ENCODE peak calls at places on chromosomes 6 and 20, in six cellular contexts. One of them, this sample, is unnamed.

GRCh38 chr20:35560105-35560511 is 18.2 kb downstream of the ERGIC3 start:
- DNase-seq in Panc1: no peak
- DNase-seq in K562: no peak
- DNase-seq in stomach: peak
- DNase-seq in breast epithelium: no peak
- DNase-seq in prostate gland: no peak
- DNase-seq in this sample: no peak

GRCh38 chr6:8513174-8513573 is 77.8 kb upstream of the SLC35B3 start:
- DNase-seq in Panc1: no peak
- DNase-seq in K562: no peak
- DNase-seq in stomach: no peak
- DNase-seq in breast epithelium: peak
- DNase-seq in prostate gland: no peak
- DNase-seq in this sample: no peak

GRCh38 chr6:5785235-5785634 is 221.5 kb downstream of the NRN1 start:
- DNase-seq in Panc1: no peak
- DNase-seq in K562: no peak
- DNase-seq in stomach: no peak
- DNase-seq in breast epithelium: no peak
- DNase-seq in prostate gland: no peak
- DNase-seq in this sample: no peak

GRCh38 chr20:51678041-51678697 is 90.0 kb downstream of the ATP9A start:
- DNase-seq in Panc1: no peak
- DNase-seq in K562: no peak
- DNase-seq in stomach: no peak
- DNase-seq in breast epithelium: peak
- DNase-seq in prostate gland: peak
- DNase-seq in this sample: no peak

GRCh38 chr6:147514831-147515230 is 6.3 kb downstream of the SAMD5 start:
- DNase-seq in Panc1: no peak
- DNase-seq in K562: no peak
- DNase-seq in stomach: no peak
- DNase-seq in breast epithelium: no peak
- DNase-seq in prostate gland: no peak
- DNase-seq in this sample: no peak

GRCh38 chr20:16580596-16580995 is 7.3 kb upstream of the KIF16B start:
- DNase-seq in Panc1: no peak
- DNase-seq in K562: no peak
- DNase-seq in stomach: no peak
- DNase-seq in breast epithelium: no peak
- DNase-seq in prostate gland: no peak
- DNase-seq in this sample: peak

GRCh38 chr20:48685300-48685699 is 142.5 kb downstream of the PREX1 start:
- DNase-seq in Panc1: no peak
- DNase-seq in K562: no peak
- DNase-seq in stomach: no peak
- DNase-seq in breast epithelium: no peak
- DNase-seq in prostate gland: no peak
- DNase-seq in this sample: no peak

GRCh38 chr6:132768051-132768517 is 10.4 kb upstream of the VNN2 start:
- DNase-seq in Panc1: no peak
- DNase-seq in K562: peak
- DNase-seq in stomach: peak
- DNase-seq in breast epithelium: no peak
- DNase-seq in prostate gland: no peak
- DNase-seq in this sample: no peak

GRCh38 chr6:166958926-166959861 is 2.8 kb upstream of the RNASET2 start:
- DNase-seq in Panc1: no peak
- DNase-seq in K562: peak
- DNase-seq in stomach: no peak
- DNase-seq in breast epithelium: no peak
- DNase-seq in prostate gland: no peak
- DNase-seq in this sample: no peak

GRCh38 chr6:63440594-63440993 is 120.8 kb upstream of the LGSN start:
- DNase-seq in Panc1: no peak
- DNase-seq in K562: no peak
- DNase-seq in stomach: no peak
- DNase-seq in breast epithelium: no peak
- DNase-seq in prostate gland: no peak
- DNase-seq in this sample: no peak

GRCh38 chr6:136723780-136724179 is 68.5 kb downstream of the MAP3K5 start:
- DNase-seq in Panc1: no peak
- DNase-seq in K562: no peak
- DNase-seq in stomach: no peak
- DNase-seq in breast epithelium: no peak
- DNase-seq in prostate gland: no peak
- DNase-seq in this sample: no peak

GRCh38 chr6:14743126-14743464 is 502.8 kb upstream of the JARID2 start:
- DNase-seq in Panc1: no peak
- DNase-seq in K562: no peak
- DNase-seq in stomach: no peak
- DNase-seq in breast epithelium: no peak
- DNase-seq in prostate gland: no peak
- DNase-seq in this sample: no peak

GRCh38 chr6:127188752-127189151 is 70.3 kb downstream of the RSPO3 start:
- DNase-seq in Panc1: no peak
- DNase-seq in K562: no peak
- DNase-seq in stomach: no peak
- DNase-seq in breast epithelium: no peak
- DNase-seq in prostate gland: no peak
- DNase-seq in this sample: no peak

GRCh38 chr20:57089701-57090144 is 176.7 kb downstream of the BMP7 start:
- DNase-seq in Panc1: peak
- DNase-seq in K562: peak
- DNase-seq in stomach: peak
- DNase-seq in breast epithelium: peak
- DNase-seq in prostate gland: peak
- DNase-seq in this sample: no peak

GRCh38 chr20:17653835-17654648 is 28.0 kb downstream of the RRBP1 start:
- DNase-seq in Panc1: no peak
- DNase-seq in K562: no peak
- DNase-seq in stomach: no peak
- DNase-seq in breast epithelium: no peak
- DNase-seq in prostate gland: no peak
- DNase-seq in this sample: no peak

GRCh38 chr6:166379800-166380199 is 2.9 kb downstream of the MPC1 start:
- DNase-seq in Panc1: no peak
- DNase-seq in K562: no peak
- DNase-seq in stomach: peak
- DNase-seq in breast epithelium: no peak
- DNase-seq in prostate gland: no peak
- DNase-seq in this sample: no peak

GRCh38 chr6:149563203-149563927 is 2.8 kb upstream of the GINM1 start:
- DNase-seq in Panc1: no peak
- DNase-seq in K562: no peak
- DNase-seq in stomach: no peak
- DNase-seq in breast epithelium: no peak
- DNase-seq in prostate gland: no peak
- DNase-seq in this sample: no peak

GRCh38 chr6:72977114-72977513 is 248.2 kb downstream of the KHDC1L start:
- DNase-seq in Panc1: no peak
- DNase-seq in K562: no peak
- DNase-seq in stomach: no peak
- DNase-seq in breast epithelium: no peak
- DNase-seq in prostate gland: no peak
- DNase-seq in this sample: no peak

GRCh38 chr6:159758031-159759001 is 3.5 kb upstream of the ACAT2 start:
- DNase-seq in Panc1: no peak
- DNase-seq in K562: peak
- DNase-seq in stomach: no peak
- DNase-seq in breast epithelium: no peak
- DNase-seq in prostate gland: no peak
- DNase-seq in this sample: no peak
- H3K4me3 ChIP-seq in Panc1: no peak
- H3K4me3 ChIP-seq in K562: no peak
- H3K4me3 ChIP-seq in stomach: no peak
- H3K4me3 ChIP-seq in breast epithelium: no peak
- H3K4me3 ChIP-seq in prostate gland: no peak
- H3K4me3 ChIP-seq in this sample: no peak

GRCh38 chr6:1388927-1389790 is at the start of gene FOXF2:
- DNase-seq in Panc1: no peak
- DNase-seq in K562: peak
- DNase-seq in stomach: no peak
- DNase-seq in breast epithelium: no peak
- DNase-seq in prostate gland: no peak
- DNase-seq in this sample: no peak
- TF ChIP-seq POLR2AphosphoS5 in Panc1: no peak
- TF ChIP-seq POLR2AphosphoS5 in K562: no peak
- TF ChIP-seq POLR2AphosphoS5 in stomach: no peak
- TF ChIP-seq POLR2AphosphoS5 in breast epithelium: no peak
- TF ChIP-seq POLR2AphosphoS5 in prostate gland: no peak
- TF ChIP-seq POLR2AphosphoS5 in this sample: peak

GRCh38 chr6:83071023-83071422 is 3.6 kb downstream of the DOP1A start:
- DNase-seq in Panc1: no peak
- DNase-seq in K562: no peak
- DNase-seq in stomach: no peak
- DNase-seq in breast epithelium: no peak
- DNase-seq in prostate gland: no peak
- DNase-seq in this sample: no peak

GRCh38 chr6:83067448-83068413 is at the start of gene DOP1A:
- DNase-seq in Panc1: peak
- DNase-seq in K562: peak
- DNase-seq in stomach: peak
- DNase-seq in breast epithelium: peak
- DNase-seq in prostate gland: peak
- DNase-seq in this sample: peak

GRCh38 chr6:83068628-83069027 is 1.2 kb downstream of the DOP1A start:
- DNase-seq in Panc1: no peak
- DNase-seq in K562: no peak
- DNase-seq in stomach: no peak
- DNase-seq in breast epithelium: no peak
- DNase-seq in prostate gland: no peak
- DNase-seq in this sample: no peak

GRCh38 chr6:83071707-83072106 is 4.2 kb downstream of the DOP1A start:
- DNase-seq in Panc1: no peak
- DNase-seq in K562: no peak
- DNase-seq in stomach: no peak
- DNase-seq in breast epithelium: no peak
- DNase-seq in prostate gland: no peak
- DNase-seq in this sample: no peak

DNA sequence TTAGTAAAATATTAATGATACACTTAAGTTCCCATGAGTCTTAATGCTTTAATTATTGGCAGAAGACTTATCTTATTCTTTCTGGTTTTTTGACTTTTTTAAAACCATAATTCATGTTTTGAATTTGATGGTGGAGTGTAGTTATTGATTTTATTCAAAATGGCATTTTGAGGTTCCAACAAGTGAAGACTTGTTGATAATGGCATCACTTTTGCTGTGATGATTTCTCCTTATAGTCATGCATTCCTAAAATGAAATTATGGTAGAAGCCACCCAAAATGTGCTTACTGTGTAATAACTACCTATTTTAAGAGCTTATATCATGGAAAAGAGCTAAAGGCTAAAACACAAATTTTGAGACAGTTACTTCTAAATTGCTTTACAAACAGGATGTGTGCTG is 2.2 kb downstream of the DOP1A start:
- DNase-seq in Panc1: no peak
- DNase-seq in K562: no peak
- DNase-seq in stomach: no peak
- DNase-seq in breast epithelium: no peak
- DNase-seq in prostate gland: no peak
- DNase-seq in this sample: no peak
- H3K4me3 ChIP-seq in Panc1: no peak
- H3K4me3 ChIP-seq in K562: no peak
- H3K4me3 ChIP-seq in stomach: no peak
- H3K4me3 ChIP-seq in breast epithelium: no peak
- H3K4me3 ChIP-seq in prostate gland: no peak
- H3K4me3 ChIP-seq in this sample: no peak

GRCh38 chr6:41715779-41716515 is 19.5 kb downstream of the TFEB start:
- DNase-seq in Panc1: no peak
- DNase-seq in K562: no peak
- DNase-seq in stomach: no peak
- DNase-seq in breast epithelium: no peak
- DNase-seq in prostate gland: no peak
- DNase-seq in this sample: no peak

GRCh38 chr6:41714556-41715273 is 20.7 kb downstream of the TFEB start:
- DNase-seq in Panc1: no peak
- DNase-seq in K562: no peak
- DNase-seq in stomach: no peak
- DNase-seq in breast epithelium: no peak
- DNase-seq in prostate gland: no peak
- DNase-seq in this sample: no peak

GRCh38 chr6:41713161-41713649 is 22.2 kb downstream of the TFEB start:
- DNase-seq in Panc1: no peak
- DNase-seq in K562: no peak
- DNase-seq in stomach: peak
- DNase-seq in breast epithelium: peak
- DNase-seq in prostate gland: peak
- DNase-seq in this sample: no peak

GRCh38 chr6:41712651-41713103 is 22.7 kb downstream of the TFEB start:
- DNase-seq in Panc1: no peak
- DNase-seq in K562: no peak
- DNase-seq in stomach: peak
- DNase-seq in breast epithelium: peak
- DNase-seq in prostate gland: peak
- DNase-seq in this sample: no peak

DNA sequence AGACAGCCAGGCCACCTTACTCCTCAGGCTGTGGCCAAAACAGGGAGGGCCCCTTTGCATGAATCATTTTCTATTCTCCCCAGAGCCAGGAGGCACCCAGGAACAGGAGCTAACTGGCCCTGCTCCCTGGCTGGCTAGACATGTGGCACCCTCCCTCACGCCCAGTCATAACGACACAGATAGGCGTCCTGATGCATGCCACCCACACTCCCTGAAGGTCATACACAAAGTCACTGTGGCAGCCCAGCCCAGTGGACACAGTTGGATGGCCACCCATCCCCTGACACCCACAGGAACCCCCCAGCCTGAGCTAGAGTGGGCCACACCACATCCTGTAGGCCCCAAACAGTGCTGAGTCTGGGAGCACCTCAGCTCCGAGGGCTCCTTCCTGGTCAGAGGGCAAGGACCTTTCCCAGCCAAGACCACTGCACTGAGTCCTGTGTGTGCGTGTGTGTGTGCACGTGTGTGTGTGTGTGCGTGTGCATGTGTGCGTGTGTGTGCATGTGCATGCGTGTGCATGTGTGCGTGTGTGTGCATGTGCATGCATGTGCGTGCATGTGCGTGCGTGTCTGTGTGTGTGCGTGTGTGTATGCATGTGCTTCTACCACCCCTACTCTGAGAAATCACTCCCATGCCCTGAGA is 21.6 kb downstream of the TFEB start:
- DNase-seq in Panc1: no peak
- DNase-seq in K562: no peak
- DNase-seq in stomach: peak
- DNase-seq in breast epithelium: no peak
- DNase-seq in prostate gland: no peak
- DNase-seq in this sample: no peak
- TF ChIP-seq POLR2AphosphoS5 in Panc1: no peak
- TF ChIP-seq POLR2AphosphoS5 in K562: no peak
- TF ChIP-seq POLR2AphosphoS5 in stomach: no peak
- TF ChIP-seq POLR2AphosphoS5 in breast epithelium: no peak
- TF ChIP-seq POLR2AphosphoS5 in prostate gland: no peak
- TF ChIP-seq POLR2AphosphoS5 in this sample: no peak

This sample was measured in esophagus muscularis mucosa.